ENCODE peak calls at places on chromosomes 5 and 9, in six cellular contexts. One of them, this sample, is unnamed.
A peak's percentile ranks its signal among the peaks of the same experiment; 100 is the strongest.

GRCh38 chr9:97980479-97980803 is 2.7 kb upstream of the ANP32B start:
- DNase-seq in RPMI7951: peak; percentile 27
- DNase-seq in ovary: no peak
- DNase-seq in anterior cingulate cortex: peak; percentile 17
- DNase-seq in activated CD4-positive, alpha-beta T cell treated with anti-CD3 and anti-CD28 coated beads, Interleukin-2, amount 10 ng/mL, durations not matched to agents 7 days and 5 days: no peak
- DNase-seq in H54: no peak
- DNase-seq in this sample: no peak

GRCh38 chr9:25677301-25678146 is 720 bp downstream of the TUSC1 start:
- DNase-seq in anterior cingulate cortex: peak; percentile 77
- DNase-seq in H54: peak; percentile 79
- DNase-seq in ovary: peak; percentile 88
- DNase-seq in RPMI7951: peak; percentile 77
- DNase-seq in activated CD4-positive, alpha-beta T cell treated with anti-CD3 and anti-CD28 coated beads, Interleukin-2, amount 10 ng/mL, durations not matched to agents 7 days and 5 days: peak; percentile 7
- DNase-seq in this sample: peak; percentile 63

GRCh38 chr9:116232425-116233159 is 79.0 kb downstream of the PAPPA start:
- DNase-seq in ovary: no peak
- DNase-seq in RPMI7951: peak; percentile 45
- DNase-seq in activated CD4-positive, alpha-beta T cell treated with anti-CD3 and anti-CD28 coated beads, Interleukin-2, amount 10 ng/mL, durations not matched to agents 7 days and 5 days: no peak
- DNase-seq in anterior cingulate cortex: no peak
- DNase-seq in H54: peak; percentile 20
- DNase-seq in this sample: no peak

GRCh38 chr5:144203750-144204596 is 33.3 kb downstream of the KCTD16 start:
- DNase-seq in RPMI7951: peak; percentile 54
- DNase-seq in anterior cingulate cortex: no peak
- DNase-seq in H54: no peak
- DNase-seq in activated CD4-positive, alpha-beta T cell treated with anti-CD3 and anti-CD28 coated beads, Interleukin-2, amount 10 ng/mL, durations not matched to agents 7 days and 5 days: peak; percentile 49
- DNase-seq in ovary: no peak
- DNase-seq in this sample: peak; percentile 78

GRCh38 chr9:90839183-90839582 is 37.6 kb downstream of the SYK start:
- DNase-seq in H54: no peak
- DNase-seq in ovary: no peak
- DNase-seq in activated CD4-positive, alpha-beta T cell treated with anti-CD3 and anti-CD28 coated beads, Interleukin-2, amount 10 ng/mL, durations not matched to agents 7 days and 5 days: no peak
- DNase-seq in RPMI7951: no peak
- DNase-seq in anterior cingulate cortex: no peak
- DNase-seq in this sample: no peak

GRCh38 chr9:137811283-137811870 is 66.2 kb upstream of the CACNA1B start:
- DNase-seq in ovary: no peak
- DNase-seq in H54: no peak
- DNase-seq in anterior cingulate cortex: no peak
- DNase-seq in activated CD4-positive, alpha-beta T cell treated with anti-CD3 and anti-CD28 coated beads, Interleukin-2, amount 10 ng/mL, durations not matched to agents 7 days and 5 days: no peak
- DNase-seq in RPMI7951: no peak
- DNase-seq in this sample: no peak

GRCh38 chr5:55851675-55851979 is 470 bp downstream of the IL31RA start:
- DNase-seq in activated CD4-positive, alpha-beta T cell treated with anti-CD3 and anti-CD28 coated beads, Interleukin-2, amount 10 ng/mL, durations not matched to agents 7 days and 5 days: no peak
- DNase-seq in anterior cingulate cortex: no peak
- DNase-seq in RPMI7951: no peak
- DNase-seq in H54: no peak
- DNase-seq in ovary: no peak
- DNase-seq in this sample: no peak

GRCh38 chr5:142280066-142281011 is 44.5 kb downstream of the SPRY4 start:
- DNase-seq in activated CD4-positive, alpha-beta T cell treated with anti-CD3 and anti-CD28 coated beads, Interleukin-2, amount 10 ng/mL, durations not matched to agents 7 days and 5 days: no peak
- DNase-seq in ovary: no peak
- DNase-seq in H54: peak; percentile 77
- DNase-seq in anterior cingulate cortex: no peak
- DNase-seq in RPMI7951: peak; percentile 95
- DNase-seq in this sample: no peak

GRCh38 chr5:120252839-120253238 is 211.3 kb upstream of the PRR16 start:
- DNase-seq in anterior cingulate cortex: no peak
- DNase-seq in RPMI7951: peak; percentile 38
- DNase-seq in activated CD4-positive, alpha-beta T cell treated with anti-CD3 and anti-CD28 coated beads, Interleukin-2, amount 10 ng/mL, durations not matched to agents 7 days and 5 days: no peak
- DNase-seq in ovary: no peak
- DNase-seq in H54: no peak
- DNase-seq in this sample: no peak

GRCh38 chr5:96752341-96753016 is 55.3 kb downstream of the ERAP1 start:
- DNase-seq in RPMI7951: peak; percentile 54
- DNase-seq in anterior cingulate cortex: no peak
- DNase-seq in activated CD4-positive, alpha-beta T cell treated with anti-CD3 and anti-CD28 coated beads, Interleukin-2, amount 10 ng/mL, durations not matched to agents 7 days and 5 days: peak; percentile 71
- DNase-seq in H54: no peak
- DNase-seq in ovary: no peak
- DNase-seq in this sample: peak; percentile 64

GRCh38 chr5:106121972-106122605 is 1548.6 kb downstream of the EFNA5 start:
- DNase-seq in anterior cingulate cortex: no peak
- DNase-seq in RPMI7951: no peak
- DNase-seq in ovary: no peak
- DNase-seq in H54: peak; percentile 27
- DNase-seq in activated CD4-positive, alpha-beta T cell treated with anti-CD3 and anti-CD28 coated beads, Interleukin-2, amount 10 ng/mL, durations not matched to agents 7 days and 5 days: no peak
- DNase-seq in this sample: no peak

GRCh38 chr9:116387934-116388714 is 234.5 kb downstream of the PAPPA start:
- DNase-seq in anterior cingulate cortex: no peak
- DNase-seq in RPMI7951: no peak
- DNase-seq in activated CD4-positive, alpha-beta T cell treated with anti-CD3 and anti-CD28 coated beads, Interleukin-2, amount 10 ng/mL, durations not matched to agents 7 days and 5 days: no peak
- DNase-seq in H54: no peak
- DNase-seq in ovary: no peak
- DNase-seq in this sample: no peak